ENCODE peak calls at places on chromosomes 11 and 22, in four cellular contexts. P is foreskin fibroblast, M is breast epithelium, Q is fibroblast of pulmonary artery. D is an unnamed sample.

GRCh38 chr11:118608268-118609214 is 1.1 kb downstream of the PHLDB1 start:
- DNase-seq in P (peak), M (no peak), Q (peak), D (no peak)

GRCh38 chr22:38788016-38788415 is 5.9 kb downstream of the DNAL4 start:
- DNase-seq in P (peak), M (no peak), Q (peak), D (no peak)

GRCh38 chr11:134398079-134398444 is 14.0 kb downstream of the B3GAT1 start:
- DNase-seq in P (no peak), M (no peak), Q (no peak), D (no peak)

GRCh38 chr11:116072133-116072532 is 567.9 kb upstream of the CADM1 start:
- DNase-seq in P (no peak), M (no peak), Q (no peak), D (no peak)

GRCh38 chr11:119478711-119479285 is 55.8 kb upstream of the THY1 start:
- DNase-seq in P (no peak), M (peak), Q (no peak), D (no peak)

GRCh38 chr11:3959015-3959917 is 103.8 kb downstream of the STIM1 start:
- DNase-seq in P (peak), M (no peak), Q (peak), D (peak)

GRCh38 chr11:69292221-69292648 is 1.7 kb upstream of the MYEOV start:
- DNase-seq in P (peak), M (no peak), Q (peak), D (no peak)

GRCh38 chr11:575324-575995 is 810 bp upstream of the PHRF1 start:
- DNase-seq in P (no peak), M (no peak), Q (peak), D (no peak)

GRCh38 chr11:120217941-120218694 is 7.3 kb downstream of the OAF start:
- DNase-seq in P (no peak), M (no peak), Q (no peak), D (no peak)

GRCh38 chr11:17765381-17766359 is 31.1 kb downstream of the KCNC1 start:
- DNase-seq in P (no peak), M (no peak), Q (no peak), D (no peak)

GRCh38 chr11:32288276-32288675 is 147.1 kb downstream of the WT1 start:
- DNase-seq in P (no peak), M (no peak), Q (no peak), D (no peak)

GRCh38 chr22:43993072-43993760 is 30.9 kb upstream of the PARVB start:
- DNase-seq in P (peak), M (no peak), Q (peak), D (no peak)

GRCh38 chr11:61392991-61393595 is 706 bp downstream of the TMEM216 start:
- DNase-seq in P (peak), M (no peak), Q (peak), D (no peak)

GRCh38 chr11:128505449-128506058 is 81.8 kb downstream of the ETS1 start:
- DNase-seq in P (peak), M (no peak), Q (no peak), D (no peak)

GRCh38 chr11:328012-328411 is 7.4 kb upstream of the IFITM3 start:
- DNase-seq in P (no peak), M (no peak), Q (no peak), D (no peak)

GRCh38 chr11:78595431-78596130 is 20.9 kb upstream of the NARS2 start:
- DNase-seq in P (peak), M (no peak), Q (no peak), D (no peak)

GRCh38 chr11:12789054-12789453 is 114.8 kb downstream of the TEAD1 start:
- DNase-seq in P (no peak), M (no peak), Q (no peak), D (no peak)

GRCh38 chr11:91926967-91927366 is 297.7 kb upstream of the FAT3 start:
- DNase-seq in P (no peak), M (peak), Q (peak), D (no peak)

GRCh38 chr11:108788565-108789199 is 123.8 kb downstream of the DDX10 start:
- DNase-seq in P (peak), M (no peak), Q (peak), D (no peak)

GRCh38 chr11:58608331-58608730 is 14.1 kb upstream of the CNTF start:
- DNase-seq in P (no peak), M (no peak), Q (no peak), D (no peak)

GRCh38 chr11:25065711-25066110 is 568.9 kb downstream of the LUZP2 start:
- DNase-seq in P (no peak), M (no peak), Q (peak), D (peak)

GRCh38 chr22:25447067-25447688 is 117.3 kb upstream of the GRK3 start:
- DNase-seq in P (no peak), M (no peak), Q (no peak), D (no peak)

GRCh38 chr11:133047036-133047800 is 485.1 kb downstream of the OPCML start:
- DNase-seq in P (peak), M (no peak), Q (no peak), D (no peak)

GRCh38 chr11:2699185-2699530 is 636 bp downstream of the KCNQ1OT1 start:
- DNase-seq in P (peak), M (no peak), Q (no peak), D (no peak)

GRCh38 chr11:77278595-77279506 is 22.6 kb downstream of the GDPD4 start:
- DNase-seq in P (peak), M (no peak), Q (peak), D (no peak)

GRCh38 chr11:46674463-46675287 is 25.7 kb downstream of the ARHGAP1 start:
- DNase-seq in P (peak), M (no peak), Q (no peak), D (no peak)

GRCh38 chr22:39534591-39535301 is 2.2 kb upstream of the RPS19BP1 start:
- DNase-seq in P (peak), M (peak), Q (peak), D (no peak)

GRCh38 chr11:17985517-17985916 is 27.3 kb downstream of the SERGEF start:
- DNase-seq in P (peak), M (no peak), Q (peak), D (peak)

GRCh38 chr11:2194877-2195755 is 23.5 kb upstream of the TH start:
- DNase-seq in P (peak), M (no peak), Q (peak), D (no peak)

GRCh38 chr11:12251651-12252560 is 125.5 kb upstream of the PARVA start:
- DNase-seq in P (no peak), M (no peak), Q (no peak), D (no peak)

GRCh38 chr11:8282621-8283509 is 19.2 kb upstream of the LMO1 start:
- DNase-seq in P (no peak), M (no peak), Q (no peak), D (no peak)

GRCh38 chr11:489610-490185 is 17.3 kb downstream of the RNH1 start:
- DNase-seq in P (no peak), M (no peak), Q (no peak), D (no peak)

GRCh38 chr11:43735931-43736330 is 55.4 kb downstream of the HSD17B12 start:
- DNase-seq in P (peak), M (no peak), Q (peak), D (no peak)
- H3K4me3 ChIP-seq in P (no peak), M (no peak), Q (no peak), D (no peak)

GRCh38 chr22:50398698-50399648 is 55.8 kb downstream of the PPP6R2 start:
- DNase-seq in P (no peak), M (no peak), Q (no peak), D (no peak)

GRCh38 chr22:50401907-50402306 is 58.8 kb downstream of the PPP6R2 start:
- DNase-seq in P (peak), M (no peak), Q (no peak), D (no peak)

GRCh38 chr22:50400406-50400805 is 57.3 kb downstream of the PPP6R2 start:
- DNase-seq in P (no peak), M (no peak), Q (no peak), D (no peak)

GRCh38 chr22:50400931-50401330 is 57.8 kb downstream of the PPP6R2 start:
- DNase-seq in P (no peak), M (no peak), Q (no peak), D (no peak)

GRCh38 chr22:50399751-50400331 is 56.7 kb downstream of the PPP6R2 start:
- DNase-seq in P (peak), M (no peak), Q (peak), D (no peak)
- TF ChIP-seq CTCF in P (peak), M (no peak), Q (peak), D (peak)

GRCh38 chr11:72676874-72677341 is 2.7 kb upstream of the PDE2A start:
- DNase-seq in P (peak), M (peak), Q (peak), D (no peak)
- H3K4me3 ChIP-seq in P (no peak), M (no peak), Q (no peak), D (no peak)

DNA sequence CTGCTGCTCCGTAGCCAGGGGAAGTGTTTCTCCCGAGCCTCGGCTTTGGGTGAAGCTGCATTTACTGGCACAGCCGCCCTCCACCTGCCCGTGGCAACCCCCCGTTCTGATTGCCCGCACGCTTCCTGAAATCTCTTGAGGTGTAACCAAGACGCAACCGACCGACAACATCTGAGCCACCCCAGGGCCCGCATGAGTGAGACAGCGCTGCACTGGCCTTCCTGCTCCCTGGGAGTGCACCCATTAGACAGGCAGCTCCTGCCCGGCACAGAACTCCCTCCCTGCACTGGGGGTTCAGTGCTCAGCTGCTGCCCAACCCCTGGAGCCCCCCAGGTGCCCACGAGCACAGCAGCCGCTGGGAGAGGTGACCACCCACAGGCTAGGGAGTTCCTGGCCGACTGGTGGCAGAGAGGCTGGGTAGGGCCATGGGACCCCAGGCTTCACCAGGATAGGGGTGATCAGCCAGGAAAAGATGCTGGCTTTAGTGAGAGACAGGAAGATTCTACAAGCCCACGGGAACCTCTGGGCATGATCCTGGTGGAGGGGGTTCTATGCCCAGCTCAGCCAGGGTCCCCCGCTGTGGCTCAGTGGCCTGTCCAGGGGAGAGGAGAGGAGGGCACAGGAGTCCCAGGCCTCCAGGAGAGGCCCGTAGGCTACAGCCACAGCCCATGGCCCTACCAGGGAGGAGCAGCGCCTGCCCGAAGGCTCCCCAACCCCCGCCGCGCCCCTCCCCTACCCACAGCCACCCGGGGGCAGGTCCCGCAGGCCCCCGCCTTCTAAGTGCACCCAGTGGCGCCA is 14.6 kb downstream of the PLXNB2 start:
- DNase-seq in P (no peak), M (no peak), Q (no peak), D (no peak)
- TF ChIP-seq CTCF in P (no peak), M (no peak), Q (no peak), D (no peak)